ENCODE peak calls at places on chromosome 1, in eight cellular contexts. D, I, Q, P, R, Y, M and A are unnamed samples.

GRCh38 chr1:26530898-26531598 is 1.5 kb downstream of the RPS6KA1 start:
- DNase-seq in D (peak; percentile 93), I (peak; percentile 72), Q (peak; percentile 72), P (peak; percentile 81), R (no peak), Y (peak; percentile 50), M (peak; percentile 26), A (peak; percentile 54)

GRCh38 chr1:202036595-202037387 is 26.4 kb downstream of the ELF3 start:
- DNase-seq in D (no peak), I (no peak), Q (no peak), P (no peak), R (no peak), Y (no peak), M (no peak), A (no peak)

GRCh38 chr1:54356680-54357147 is 49.5 kb downstream of the SSBP3 start:
- DNase-seq in D (no peak), I (no peak), Q (no peak), P (no peak), R (no peak), Y (no peak), M (no peak), A (no peak)

GRCh38 chr1:212791261-212791675 is 309 bp downstream of the NSL1 start:
- DNase-seq in D (no peak), I (no peak), Q (peak; percentile 81), P (no peak), R (no peak), Y (no peak), M (peak; percentile 80), A (no peak)

GRCh38 chr1:192522673-192523072 is 52.9 kb upstream of the RGS1 start:
- DNase-seq in D (no peak), I (peak; percentile 66), Q (no peak), P (no peak), R (no peak), Y (no peak), M (no peak), A (no peak)

GRCh38 chr1:226608699-226609505 is 60.3 kb downstream of the STUM start:
- DNase-seq in D (peak; percentile 91), I (peak; percentile 44), Q (peak; percentile 63), P (peak; percentile 72), R (no peak), Y (peak; percentile 49), M (peak; percentile 42), A (peak; percentile 20)

GRCh38 chr1:230661976-230662375 is 19.7 kb downstream of the COG2 start:
- DNase-seq in D (no peak), I (no peak), Q (no peak), P (no peak), R (no peak), Y (no peak), M (no peak), A (no peak)

GRCh38 chr1:55131801-55132200 is 83.4 kb downstream of the USP24 start:
- DNase-seq in D (no peak), I (peak; percentile 80), Q (no peak), P (no peak), R (no peak), Y (peak; percentile 79), M (peak; percentile 52), A (no peak)

GRCh38 chr1:88302843-88303486 is 381.1 kb upstream of the PKN2 start:
- DNase-seq in D (peak; percentile 67), I (peak; percentile 42), Q (peak; percentile 17), P (no peak), R (no peak), Y (peak; percentile 50), M (peak; percentile 4), A (peak; percentile 2)

GRCh38 chr1:206880310-206880709 is 14.9 kb downstream of the IL20 start:
- DNase-seq in D (no peak), I (no peak), Q (no peak), P (no peak), R (no peak), Y (no peak), M (no peak), A (no peak)

GRCh38 chr1:208781391-208782035 is 537.3 kb upstream of the PLXNA2 start:
- DNase-seq in D (peak; percentile 83), I (no peak), Q (no peak), P (no peak), R (no peak), Y (no peak), M (no peak), A (no peak)

GRCh38 chr1:193707271-193708015 is 521.0 kb upstream of the B3GALT2 start:
- DNase-seq in D (no peak), I (peak; percentile 78), Q (peak; percentile 88), P (no peak), R (no peak), Y (peak; percentile 22), M (no peak), A (no peak)

GRCh38 chr1:178518894-178519293 is 6.0 kb downstream of the TEX35 start:
- DNase-seq in D (no peak), I (no peak), Q (no peak), P (no peak), R (no peak), Y (no peak), M (no peak), A (no peak)
- H3K4me3 ChIP-seq in D (no peak overlapping the region), I (no peak overlapping the region), Q (no peak overlapping the region), P (no peak overlapping the region), R (no peak overlapping the region), Y (no peak overlapping the region), M (no peak overlapping the region), A (no peak overlapping the region)

GRCh38 chr1:9292361-9293240 is at the start of gene SPSB1:
- DNase-seq in D (peak; percentile 81), I (peak; percentile 77), Q (peak; percentile 64), P (peak; percentile 84), R (peak; percentile 76), Y (peak; percentile 84), M (peak; percentile 79), A (no peak)

GRCh38 chr1:9289724-9290493 is 2.8 kb upstream of the SPSB1 start:
- DNase-seq in D (no peak), I (peak; percentile 86), Q (peak; percentile 77), P (no peak), R (no peak), Y (peak; percentile 54), M (peak; percentile 89), A (no peak)

GRCh38 chr1:9293241-9293511 is 482 bp downstream of the SPSB1 start:
- DNase-seq in D (no peak), I (no peak), Q (no peak), P (no peak), R (no peak), Y (no peak), M (no peak), A (no peak)

GRCh38 chr1:9293512-9294439 is 1.1 kb downstream of the SPSB1 start:
- DNase-seq in D (peak; percentile 49), I (peak; percentile 67), Q (peak; percentile 56), P (peak; percentile 33), R (peak; percentile 39), Y (no peak), M (peak; percentile 23), A (no peak)

DNA sequence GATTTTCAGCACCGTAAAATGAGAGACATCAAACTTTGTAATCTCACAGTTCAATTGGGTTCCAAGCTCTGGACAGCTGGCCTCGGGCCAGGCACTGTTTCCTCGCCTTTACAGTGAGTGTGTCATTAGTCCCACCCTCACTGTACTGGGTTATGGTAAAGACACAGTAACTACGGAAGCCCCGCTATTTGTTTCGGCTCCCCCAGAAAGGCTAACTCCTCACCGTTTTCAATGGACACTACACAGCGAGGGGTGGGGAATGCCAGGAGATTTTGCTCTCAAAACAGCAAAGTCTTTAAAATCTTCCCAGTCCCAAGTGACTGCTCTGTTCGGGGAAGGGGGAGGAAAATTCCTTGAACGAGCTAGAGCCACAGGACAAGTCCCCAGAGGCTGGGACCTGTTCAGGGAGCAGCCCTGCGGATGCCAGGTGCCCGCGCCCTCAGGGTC is 757 bp upstream of the SPSB1 start:
- DNase-seq in D (peak; percentile 58), I (peak; percentile 66), Q (peak; percentile 42), P (peak; percentile 75), R (no peak), Y (peak; percentile 70), M (peak; percentile 68), A (no peak)
- TF ChIP-seq CTCF in D (no peak), I (no peak), Q (no peak), P (no peak), R (no peak), Y (no peak), M (no peak), A (no peak)

GRCh38 chr1:27912429-27912828 is 22.4 kb upstream of the SMPDL3B start:
- DNase-seq in D (no peak), I (no peak), Q (no peak), P (no peak), R (no peak), Y (no peak), M (no peak), A (no peak)

GRCh38 chr1:27906764-27907163 is 28.0 kb upstream of the SMPDL3B start:
- DNase-seq in D (no peak), I (no peak), Q (no peak), P (no peak), R (no peak), Y (no peak), M (no peak), A (no peak)
- H3K4me3 ChIP-seq in D (no peak overlapping the region), I (no peak overlapping the region), Q (no peak overlapping the region), P (no peak overlapping the region), R (no peak overlapping the region), Y (no peak overlapping the region), M (no peak overlapping the region), A (no peak overlapping the region)

GRCh38 chr1:44526295-44527073 is 121.4 kb downstream of the RNF220 start:
- DNase-seq in D (no peak), I (peak; percentile 11), Q (no peak), P (no peak), R (no peak), Y (no peak), M (no peak), A (no peak)

GRCh38 chr1:44536357-44536756 is 131.3 kb downstream of the RNF220 start:
- DNase-seq in D (peak; percentile 38), I (no peak), Q (no peak), P (no peak), R (no peak), Y (no peak), M (no peak), A (no peak)

GRCh38 chr1:44532567-44532944 is 127.5 kb downstream of the RNF220 start:
- DNase-seq in D (no peak), I (no peak), Q (no peak), P (no peak), R (no peak), Y (peak; percentile 2), M (no peak), A (no peak)

GRCh38 chr1:44534771-44535170 is 129.7 kb downstream of the RNF220 start:
- DNase-seq in D (peak; percentile 77), I (no peak), Q (no peak), P (no peak), R (no peak), Y (no peak), M (no peak), A (no peak)

DNA sequence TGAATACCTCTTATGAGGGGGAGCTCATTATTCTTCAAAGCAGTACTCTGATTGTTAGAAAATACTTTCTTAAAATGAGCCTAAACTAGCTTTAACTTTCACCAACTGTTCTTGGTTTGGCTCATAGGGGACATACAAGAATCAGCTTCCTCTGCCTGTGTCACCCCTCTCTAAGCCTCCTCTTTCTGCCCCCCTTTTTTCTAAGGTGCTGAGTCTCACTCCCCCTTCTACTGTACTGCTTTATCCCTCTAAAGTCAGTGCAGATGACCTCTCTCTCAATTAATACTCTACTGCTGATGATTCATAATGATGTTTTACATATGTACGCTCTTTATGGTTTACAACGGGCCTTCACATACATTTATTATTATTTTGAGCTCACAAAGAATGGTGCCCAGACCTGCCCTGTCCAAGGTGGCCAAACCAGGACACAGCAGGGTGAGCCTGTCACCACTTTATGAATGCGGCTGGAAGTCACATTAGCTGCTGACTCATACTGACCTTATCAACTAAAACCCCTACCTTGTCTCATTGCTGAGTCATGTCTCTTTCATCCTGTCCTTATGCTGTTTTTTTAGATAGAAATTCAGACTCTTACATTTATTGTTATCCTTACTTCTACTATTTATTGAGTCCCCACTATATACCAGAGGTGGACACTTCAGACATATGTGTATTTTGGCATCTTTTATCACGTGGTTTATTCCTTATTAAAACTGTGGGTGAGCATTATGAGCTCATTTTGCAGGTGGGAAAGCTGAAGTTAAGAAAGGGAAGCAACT is 126.9 kb downstream of the RNF220 start:
- DNase-seq in D (no peak), I (peak; percentile 76), Q (peak; percentile 76), P (no peak), R (peak; percentile 24), Y (peak; percentile 41), M (peak; percentile 15), A (peak; percentile 44)
- TF ChIP-seq CTCF in D (no peak), I (no peak), Q (no peak), P (no peak), R (no peak), Y (no peak), M (no peak), A (no peak)